ENCODE peak calls at places on chromosomes 16 and 17, in eight cellular contexts. K is BE2C, S is Peyer's patch, P is lower lobe of right lung, X is esophagus squamous epithelium, H is thoracic aorta, Q is transverse colon, Z is mammary epithelial cell. R is an unnamed sample. For H3K4me1, the result is how much of the 10 kb centered on the place peaks cover.

GRCh38 chr16:72471317-72471716 is 299.4 kb upstream of the PMFBP1 start:
- DNase-seq in K (no peak), S (no peak), P (no peak), X (no peak), H (no peak), Q (no peak), Z (no peak), R (no peak)

GRCh38 chr16:82655315-82655714 is 28.5 kb downstream of the CDH13 start:
- DNase-seq in K (no peak), S (no peak), P (no peak), X (no peak), H (no peak), Q (peak), Z (no peak), R (peak)

GRCh38 chr17:72120878-72121163 is at the start of gene SOX9:
- DNase-seq in K (peak), S (peak), P (peak), X (no peak), H (no peak), Q (peak), Z (peak), R (no peak)

GRCh38 chr17:19714542-19715411 is 1.6 kb downstream of the SLC47A2 start:
- DNase-seq in K (no peak), S (peak), P (no peak), X (no peak), H (no peak), Q (no peak), Z (no peak), R (no peak)

GRCh38 chr17:73718912-73719311 is 74.7 kb upstream of the SDK2 start:
- DNase-seq in K (no peak), S (no peak), P (no peak), X (no peak), H (no peak), Q (no peak), Z (no peak), R (no peak)

GRCh38 chr17:61159415-61159814 is 240.2 kb upstream of the TBX2 start:
- DNase-seq in K (no peak), S (no peak), P (no peak), X (no peak), H (no peak), Q (no peak), Z (no peak), R (no peak)

GRCh38 chr17:78408476-78409020 is 30.1 kb downstream of the PGS1 start:
- DNase-seq in K (no peak), S (peak), P (no peak), X (no peak), H (no peak), Q (peak), Z (no peak), R (no peak)

GRCh38 chr16:49776085-49776501 is 79.8 kb downstream of the ZNF423 start:
- DNase-seq in K (peak), S (no peak), P (no peak), X (no peak), H (no peak), Q (no peak), Z (no peak), R (no peak)

GRCh38 chr16:51151951-51152663 is 1.0 kb upstream of the SALL1 start:
- DNase-seq in K (peak), S (no peak), P (no peak), X (no peak), H (no peak), Q (peak), Z (no peak), R (no peak)

GRCh38 chr17:4375039-4375748 is 8.7 kb upstream of the UBE2G1 start:
- DNase-seq in K (no peak), S (no peak), P (peak), X (no peak), H (no peak), Q (peak), Z (no peak), R (peak)

GRCh38 chr16:81143921-81144471 is 47.8 kb upstream of the GCSH start:
- DNase-seq in K (no peak), S (no peak), P (no peak), X (no peak), H (no peak), Q (no peak), Z (peak), R (no peak)

GRCh38 chr17:58669853-58670252 is 22.0 kb downstream of the TEX14 start:
- DNase-seq in K (no peak), S (no peak), P (no peak), X (no peak), H (no peak), Q (no peak), Z (no peak), R (no peak)

GRCh38 chr16:30896203-30896889 is at the start of gene CTF1:
- DNase-seq in K (no peak), S (peak), P (peak), X (no peak), H (no peak), Q (peak), Z (peak), R (no peak)

GRCh38 chr17:44661835-44662234 is 5.6 kb downstream of the MEIOC start:
- DNase-seq in K (no peak), S (no peak), P (no peak), X (no peak), H (no peak), Q (no peak), Z (no peak), R (no peak)

GRCh38 chr16:11224894-11225676 is 30.9 kb downstream of the SOCS1 start:
- DNase-seq in K (no peak), S (no peak), P (peak), X (peak), H (no peak), Q (peak), Z (peak), R (peak)

GRCh38 chr16:24983521-24983920 is 31.6 kb downstream of the ARHGAP17 start:
- DNase-seq in K (no peak), S (no peak), P (no peak), X (no peak), H (no peak), Q (no peak), Z (no peak), R (no peak)

GRCh38 chr17:43791589-43791988 is 11.4 kb downstream of the CFAP97D1 start:
- DNase-seq in K (no peak), S (no peak), P (no peak), X (no peak), H (no peak), Q (no peak), Z (peak), R (no peak)

GRCh38 chr16:67482260-67482924 is 955 bp downstream of the AGRP start:
- DNase-seq in K (no peak), S (no peak), P (no peak), X (no peak), H (no peak), Q (peak), Z (no peak), R (no peak)

GRCh38 chr17:73713136-73713535 is 68.9 kb upstream of the SDK2 start:
- DNase-seq in K (no peak), S (no peak), P (no peak), X (no peak), H (no peak), Q (no peak), Z (peak), R (no peak)

GRCh38 chr17:80265205-80266068 is 4.8 kb downstream of the RNF213 start:
- DNase-seq in K (no peak), S (no peak), P (peak), X (no peak), H (no peak), Q (no peak), Z (no peak), R (peak)

GRCh38 chr16:51121850-51122249 is 29.2 kb downstream of the SALL1 start:
- DNase-seq in K (no peak), S (no peak), P (no peak), X (no peak), H (no peak), Q (no peak), Z (no peak), R (no peak)

GRCh38 chr17:50184611-50185398 is 16.6 kb downstream of the COL1A1 start:
- DNase-seq in K (no peak), S (no peak), P (peak), X (no peak), H (peak), Q (peak), Z (peak), R (no peak)

GRCh38 chr16:77767211-77767610 is 21.2 kb upstream of the VAT1L start:
- DNase-seq in K (no peak), S (no peak), P (no peak), X (no peak), H (no peak), Q (no peak), Z (peak), R (no peak)

GRCh38 chr16:30335598-30336474 is 19.3 kb downstream of the CD2BP2 start:
- DNase-seq in K (no peak), S (no peak), P (no peak), X (no peak), H (no peak), Q (peak), Z (peak), R (no peak)

GRCh38 chr16:22205577-22206012 is 483 bp upstream of the EEF2K start:
- DNase-seq in K (no peak), S (no peak), P (no peak), X (no peak), H (no peak), Q (no peak), Z (no peak), R (no peak)

GRCh38 chr16:82264781-82265180 is 94.8 kb upstream of the MPHOSPH6 start:
- DNase-seq in K (no peak), S (no peak), P (no peak), X (no peak), H (no peak), Q (no peak), Z (no peak), R (no peak)

GRCh38 chr16:16107839-16108238 is 115.5 kb downstream of the ABCC6 start:
- DNase-seq in K (no peak), S (no peak), P (no peak), X (no peak), H (no peak), Q (no peak), Z (no peak), R (no peak)

GRCh38 chr16:78648517-78648916 is 549.1 kb downstream of the WWOX start:
- DNase-seq in K (no peak), S (no peak), P (no peak), X (no peak), H (no peak), Q (no peak), Z (no peak), R (no peak)

GRCh38 chr17:38869647-38870258 is at the start of gene LASP1:
- DNase-seq in K (peak), S (peak), P (peak), X (peak), H (peak), Q (peak), Z (peak), R (peak)

GRCh38 chr16:29231231-29231630 is 175.3 kb downstream of the NPIPB11 start:
- DNase-seq in K (no peak), S (no peak), P (no peak), X (no peak), H (no peak), Q (no peak), Z (no peak), R (no peak)

GRCh38 chr16:25140459-25140858 is 28.9 kb downstream of the LCMT1 start:
- DNase-seq in K (no peak), S (no peak), P (no peak), X (no peak), H (no peak), Q (no peak), Z (peak), R (no peak)

GRCh38 chr17:27239046-27239445 is 54.9 kb upstream of the WSB1 start:
- DNase-seq in K (no peak), S (no peak), P (no peak), X (no peak), H (no peak), Q (no peak), Z (no peak), R (no peak)

GRCh38 chr17:51745993-51746392 is 412.5 kb downstream of the CA10 start:
- DNase-seq in K (peak), S (no peak), P (no peak), X (no peak), H (no peak), Q (no peak), Z (peak), R (no peak)

GRCh38 chr17:57293077-57293476 is 36.8 kb downstream of the MSI2 start:
- DNase-seq in K (no peak), S (no peak), P (no peak), X (no peak), H (no peak), Q (no peak), Z (peak), R (no peak)

GRCh38 chr17:57295526-57296023 is 39.3 kb downstream of the MSI2 start:
- DNase-seq in K (no peak), S (no peak), P (no peak), X (no peak), H (no peak), Q (no peak), Z (no peak), R (no peak)

GRCh38 chr17:57294075-57294474 is 37.8 kb downstream of the MSI2 start:
- DNase-seq in K (peak), S (no peak), P (no peak), X (no peak), H (no peak), Q (no peak), Z (no peak), R (no peak)

GRCh38 chr17:57294629-57295501 is 38.5 kb downstream of the MSI2 start:
- DNase-seq in K (peak), S (no peak), P (no peak), X (no peak), H (no peak), Q (no peak), Z (peak), R (no peak)

DNA sequence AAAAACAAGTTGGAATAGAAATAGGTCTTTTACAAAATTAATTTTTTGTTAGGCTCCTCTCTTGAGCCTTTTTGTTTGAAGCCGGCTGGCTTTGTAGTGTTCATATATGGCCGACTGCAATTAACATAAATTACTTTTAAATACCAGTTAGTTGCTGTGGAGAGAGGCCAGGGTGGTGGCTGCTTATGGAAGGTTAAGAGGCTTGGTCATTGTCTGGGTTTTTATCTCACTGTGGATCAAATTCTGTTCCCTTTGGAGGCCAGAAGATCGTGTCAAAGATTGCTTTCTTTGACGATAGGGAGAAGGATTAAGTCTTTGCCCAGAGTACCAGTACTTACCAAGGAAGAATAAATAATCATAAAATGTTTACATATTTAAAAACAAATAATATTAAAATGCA is 39.9 kb downstream of the MSI2 start:
- DNase-seq in K (no peak), S (no peak), P (no peak), X (no peak), H (no peak), Q (no peak), Z (no peak), R (no peak)
- H3K4me3 ChIP-seq in K (no peak), S (no peak), P (no peak), X (no peak), H (no peak), Q (no peak), Z (no peak), R (no peak)

GRCh38 chr16:13756411-13756810 is 163.5 kb upstream of the ERCC4 start:
- DNase-seq in K (no peak), S (no peak), P (no peak), X (no peak), H (no peak), Q (no peak), Z (no peak), R (no peak)
- H3K4me1 ChIP-seq in K (under half), S (under half), P (under half), X (under half), H (under half), Q (under half), Z (under half), R (under half)

DNA sequence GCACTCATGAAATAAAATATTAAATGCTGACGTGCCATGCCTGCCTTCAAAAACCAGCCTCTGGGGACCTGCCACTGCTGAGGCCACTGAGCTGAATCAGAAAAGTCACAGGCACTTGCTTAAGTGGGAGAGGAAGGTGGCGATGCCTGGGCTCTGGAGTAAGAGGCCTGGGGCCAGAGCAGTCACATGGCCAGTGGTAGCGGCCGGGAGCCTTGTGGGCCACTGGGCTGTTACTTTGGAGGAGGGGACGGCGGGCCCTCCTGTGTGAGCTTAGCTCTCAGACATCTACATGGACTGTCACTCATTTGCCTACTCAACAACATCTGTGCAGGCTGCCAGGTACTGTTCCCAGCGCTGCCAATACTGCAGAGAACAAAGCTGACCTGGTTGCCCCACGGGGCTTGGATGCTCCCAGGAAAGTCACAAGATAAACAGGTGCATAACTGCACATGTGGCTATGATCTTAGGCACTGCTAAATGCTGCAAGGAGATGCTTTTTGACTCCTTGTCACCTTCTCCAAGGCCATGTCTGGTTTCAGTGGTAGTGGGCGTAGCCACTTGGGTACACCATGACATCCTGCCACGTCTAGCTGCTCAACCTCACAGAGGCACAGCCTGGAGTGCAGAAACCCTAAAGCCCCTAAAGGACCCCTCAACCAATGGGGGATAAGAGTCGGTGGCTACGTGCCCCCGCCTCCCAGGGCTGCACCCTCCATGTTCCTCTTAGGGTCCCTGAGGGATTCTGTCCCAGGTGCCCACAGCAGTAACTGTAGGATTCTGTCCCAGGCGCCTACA is 11.6 kb downstream of the COTL1 start:
- DNase-seq in K (no peak), S (no peak), P (no peak), X (no peak), H (no peak), Q (no peak), Z (no peak), R (peak)
- H3K4me3 ChIP-seq in K (no peak), S (no peak), P (no peak), X (no peak), H (no peak), Q (no peak), Z (no peak), R (no peak)

GRCh38 chr17:74767111-74767516 is 9.0 kb downstream of the NAT9 start:
- DNase-seq in K (no peak), S (no peak), P (no peak), X (no peak), H (no peak), Q (no peak), Z (no peak), R (no peak)
- H3K4me1 ChIP-seq in K (under half), S (under half), P (under half), X (under half), H (under half), Q (under half), Z (under half), R (under half)

GRCh38 chr16:87780385-87780989 is 14.7 kb upstream of the KLHDC4 start:
- DNase-seq in K (no peak), S (no peak), P (peak), X (no peak), H (no peak), Q (peak), Z (peak), R (peak)
- H3K4me3 ChIP-seq in K (no peak), S (no peak), P (no peak), X (no peak), H (no peak), Q (no peak), Z (no peak), R (no peak)

DNA sequence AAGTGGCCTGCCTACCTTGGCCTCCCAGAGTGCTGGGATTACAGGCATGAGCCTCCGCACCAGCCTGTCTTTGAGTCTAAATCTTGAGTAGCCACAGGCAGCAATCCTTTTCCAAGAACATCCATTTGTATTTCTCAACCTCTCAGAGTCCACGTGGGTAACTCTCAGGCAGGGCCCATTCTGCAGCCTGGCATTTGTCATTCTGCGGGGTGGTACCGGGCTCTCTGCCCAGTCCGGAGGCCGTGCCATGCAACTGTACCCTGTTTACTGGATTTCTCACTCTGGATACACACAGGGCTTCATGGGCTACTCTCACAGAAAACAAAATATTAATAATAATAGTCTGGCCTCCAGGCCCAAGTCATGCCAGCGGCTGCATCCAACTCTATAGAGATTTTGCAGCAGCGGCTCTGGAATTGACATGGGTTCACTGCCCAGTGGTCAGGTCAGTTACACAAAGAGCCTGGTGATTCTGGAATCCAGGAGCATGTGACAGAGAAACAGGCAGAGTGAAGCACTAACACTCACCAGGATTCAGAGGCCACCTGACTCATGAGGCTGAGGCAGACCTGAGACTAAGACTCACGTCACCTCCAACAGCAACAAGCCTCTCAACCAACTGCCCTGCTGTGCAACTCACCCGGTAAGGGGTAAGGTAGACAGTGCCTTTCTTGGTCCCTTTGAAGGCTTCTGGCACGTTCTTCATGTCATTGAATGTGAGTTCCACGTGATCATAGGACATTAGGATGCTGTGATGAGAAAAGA is 4.0 kb downstream of the WBP2 start:
- DNase-seq in K (no peak), S (no peak), P (no peak), X (no peak), H (no peak), Q (no peak), Z (peak), R (no peak)
- H3K4me1 ChIP-seq in K (under half), S (under half), P (half or more), X (under half), H (under half), Q (under half), Z (under half), R (under half)

DNA sequence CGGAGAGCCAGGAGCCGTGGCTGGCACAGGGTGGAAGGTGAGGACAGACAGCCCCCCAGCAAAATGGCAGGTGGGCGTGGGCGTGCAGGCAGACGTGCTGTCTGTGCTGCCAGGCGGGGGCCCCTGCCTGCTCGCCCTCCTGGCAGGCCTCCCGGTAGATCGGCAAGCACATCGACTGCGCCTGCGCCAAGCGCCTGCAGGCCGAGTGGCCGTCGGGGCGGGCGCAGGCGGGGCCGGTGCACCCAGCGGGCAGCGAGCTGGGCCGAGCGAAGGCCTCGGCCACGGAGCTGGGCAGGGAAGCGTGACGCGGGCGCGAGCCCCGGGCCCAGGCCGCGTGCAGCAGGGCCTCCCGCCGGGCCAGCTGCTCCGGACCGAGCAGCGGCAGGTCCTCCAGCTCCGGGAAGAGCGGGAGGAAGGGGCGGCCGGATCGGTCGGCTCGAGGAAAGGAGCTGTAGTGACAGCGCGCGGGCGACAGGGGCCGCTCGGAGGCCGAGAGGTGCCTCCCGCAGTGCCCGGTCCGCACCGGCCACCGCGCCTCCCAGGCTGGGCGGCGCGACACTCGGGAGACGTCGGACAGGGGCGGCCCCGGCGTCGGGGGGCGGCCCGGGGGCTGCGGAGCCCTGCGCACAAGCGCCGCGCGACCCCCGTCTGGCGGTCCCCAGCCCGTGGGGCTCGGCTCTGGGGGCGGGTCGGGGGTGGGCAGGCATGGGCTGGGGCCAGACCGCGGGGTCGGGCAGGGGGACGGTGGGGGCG is 16.9 kb downstream of the GRIN2C start:
- DNase-seq in K (peak), S (peak), P (peak), X (no peak), H (no peak), Q (peak), Z (no peak), R (no peak)
- H3K4me3 ChIP-seq in K (peak), S (peak), P (peak), X (peak), H (peak), Q (peak), Z (peak), R (no peak)

R was measured in CD4-positive, alpha-beta memory T cell.